ENCODE peak calls at places on chromosomes 2 and 18, in six cellular contexts. B is OCI-LY7, D is cardiac muscle cell, C is MCF 10A, Q is ovary, R is adrenal gland. Y is an unnamed sample.

GRCh38 chr2:70964596-70965386 is 13.6 kb upstream of the ANKRD53 start:
- DNase-seq in B (peak; percentile 65), D (peak; percentile 72), C (peak; percentile 43), Q (peak; percentile 82), R (peak; percentile 73), Y (peak; percentile 84)

GRCh38 chr2:215899111-215900074 is 114.0 kb downstream of the MREG start:
- DNase-seq in B (no peak), D (peak; percentile 88), C (peak; percentile 14), Q (no peak), R (no peak), Y (no peak)

GRCh38 chr2:105556366-105556765 is 157.5 kb upstream of the FHL2 start:
- DNase-seq in B (no peak), D (no peak), C (no peak), Q (no peak), R (no peak), Y (no peak)

GRCh38 chr2:196336715-196337617 is 165.6 kb upstream of the STK17B start:
- DNase-seq in B (peak; percentile 49), D (peak; percentile 68), C (peak; percentile 49), Q (no peak), R (no peak), Y (peak; percentile 25)

GRCh38 chr2:119234021-119235019 is 10.7 kb downstream of the STEAP3 start:
- DNase-seq in B (peak; percentile 43), D (peak; percentile 57), C (peak; percentile 45), Q (no peak), R (peak; percentile 26), Y (no peak)

GRCh38 chr2:16264491-16264890 is 324.1 kb downstream of the MYCN start:
- DNase-seq in B (no peak), D (no peak), C (no peak), Q (no peak), R (no peak), Y (no peak)

GRCh38 chr2:101362316-101362715 is 25.0 kb downstream of the CREG2 start:
- DNase-seq in B (no peak), D (no peak), C (no peak), Q (no peak), R (no peak), Y (no peak)

GRCh38 chr18:57004366-57005121 is 142.3 kb upstream of the BOD1L2 start:
- DNase-seq in B (no peak), D (peak; percentile 53), C (peak; percentile 57), Q (no peak), R (no peak), Y (peak; percentile 45)

GRCh38 chr2:61785583-61785982 is 68.3 kb downstream of the FAM161A start:
- DNase-seq in B (no peak), D (no peak), C (no peak), Q (no peak), R (no peak), Y (no peak)

GRCh38 chr2:238106339-238106697 is 6.2 kb downstream of the ESPNL start:
- DNase-seq in B (no peak), D (no peak), C (no peak), Q (no peak), R (peak; percentile 4), Y (no peak)

GRCh38 chr18:48488388-48488850 is 50.4 kb upstream of the CTIF start:
- DNase-seq in B (no peak), D (peak; percentile 98), C (peak; percentile 87), Q (peak; percentile 75), R (peak; percentile 93), Y (no peak)

GRCh38 chr2:166343467-166343866 is 32.3 kb downstream of the SCN9A start:
- DNase-seq in B (peak; percentile 75), D (no peak), C (no peak), Q (no peak), R (no peak), Y (no peak)

GRCh38 chr2:157430266-157430665 is 13.6 kb downstream of the CYTIP start:
- DNase-seq in B (no peak), D (no peak), C (no peak), Q (no peak), R (no peak), Y (no peak)

GRCh38 chr2:24365051-24365450 is 4.7 kb upstream of the ITSN2 start:
- DNase-seq in B (no peak), D (no peak), C (peak; percentile 55), Q (peak; percentile 55), R (peak; percentile 72), Y (peak; percentile 40)

GRCh38 chr2:26241928-26242436 is 2.5 kb downstream of the HADHA start:
- DNase-seq in B (no peak), D (no peak), C (no peak), Q (no peak), R (no peak), Y (no peak)

GRCh38 chr2:120736955-120737801 is 1.5 kb downstream of the GLI2 start:
- DNase-seq in B (no peak), D (peak; percentile 93), C (peak; percentile 18), Q (peak; percentile 83), R (peak; percentile 40), Y (no peak)

DNA sequence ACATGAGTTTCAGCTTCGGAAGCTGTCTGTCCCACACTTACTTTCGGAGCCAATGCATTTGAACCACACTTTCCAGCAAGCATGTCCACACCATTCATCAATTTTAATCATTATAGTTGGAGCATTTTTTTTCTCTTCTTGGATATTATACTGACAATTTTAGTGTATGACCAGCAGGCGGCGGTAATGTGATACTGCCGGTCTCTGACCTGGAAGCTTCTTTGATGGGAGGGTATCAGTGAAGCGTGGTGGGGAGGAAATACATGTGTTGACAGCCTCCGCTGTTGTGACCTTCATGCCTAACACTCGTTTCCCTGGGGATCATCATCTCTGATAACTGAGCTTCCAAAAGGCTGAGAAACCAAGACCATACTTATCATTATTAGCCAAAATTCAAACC is 231.7 kb downstream of the GBX2 start:
- DNase-seq in B (no peak), D (peak; percentile 40), C (peak; percentile 43), Q (no peak), R (no peak), Y (no peak)
- TF ChIP-seq CTCF in B (peak; percentile 62), D (peak; percentile 54), C (peak; percentile 34), Q (no peak), R (no peak), Y (no peak)

GRCh38 chr2:219252900-219253752 is at the start of gene TUBA4B:
- DNase-seq in B (peak; percentile 65), D (no peak), C (peak; percentile 75), Q (peak; percentile 60), R (peak; percentile 46), Y (peak; percentile 59)

GRCh38 chr2:219252570-219252899 is 508 bp upstream of the TUBA4B start:
- DNase-seq in B (no peak), D (no peak), C (peak; percentile 45), Q (no peak), R (no peak), Y (no peak)

GRCh38 chr2:219250044-219250781 is 2.8 kb upstream of the TUBA4B start:
- DNase-seq in B (peak; percentile 40), D (no peak), C (no peak), Q (no peak), R (no peak), Y (no peak)

GRCh38 chr2:219251656-219252055 is 1.4 kb upstream of the TUBA4B start:
- DNase-seq in B (no peak), D (no peak), C (no peak), Q (no peak), R (no peak), Y (no peak)

GRCh38 chr2:219252084-219252483 is 959 bp upstream of the TUBA4B start:
- DNase-seq in B (peak; percentile 27), D (no peak), C (peak; percentile 77), Q (no peak), R (no peak), Y (no peak)
- TF ChIP-seq CTCF in B (peak; percentile 22), D (no peak), C (no peak), Q (no peak), R (no peak), Y (no peak)

GRCh38 chr2:172674034-172674967 is 61.3 kb upstream of the RAPGEF4 start:
- DNase-seq in B (no peak), D (peak; percentile 62), C (no peak), Q (no peak), R (peak; percentile 39), Y (peak; percentile 62)
- TF ChIP-seq CTCF in B (peak; percentile 56), D (peak; percentile 84), C (no peak), Q (no peak), R (peak; percentile 59), Y (peak; percentile 58)

DNA sequence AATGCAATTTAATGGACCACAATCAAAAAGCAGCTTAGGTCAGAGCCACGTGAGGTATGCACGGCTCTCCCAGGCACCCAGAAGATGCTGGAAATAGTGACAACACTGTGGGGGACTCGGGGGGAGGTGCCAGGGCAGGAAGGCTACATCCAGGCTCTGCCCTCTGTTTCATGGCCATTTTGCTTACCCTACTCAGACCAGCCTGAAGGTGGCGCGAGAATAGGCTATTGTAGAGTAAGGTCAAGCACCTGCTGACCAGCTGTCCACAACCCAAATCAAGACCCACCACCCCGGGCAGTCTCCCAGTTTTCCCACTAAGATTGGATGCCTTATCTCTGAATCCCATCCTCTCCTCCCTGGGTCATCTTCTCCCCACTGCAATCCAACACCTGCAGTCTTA is 115.7 kb downstream of the VIT start:
- DNase-seq in B (no peak), D (no peak), C (peak; percentile 12), Q (no peak), R (no peak), Y (no peak)
- TF ChIP-seq CTCF in B (peak; percentile 53), D (peak; percentile 22), C (no peak), Q (no peak), R (no peak), Y (no peak)

GRCh38 chr2:201665420-201666158 is 22.3 kb upstream of the TMEM237 start:
- DNase-seq in B (no peak), D (no peak), C (no peak), Q (no peak), R (no peak), Y (no peak)
- TF ChIP-seq CTCF in B (peak; percentile 59), D (peak; percentile 23), C (no peak), Q (no peak), R (peak; percentile 20), Y (no peak)

DNA sequence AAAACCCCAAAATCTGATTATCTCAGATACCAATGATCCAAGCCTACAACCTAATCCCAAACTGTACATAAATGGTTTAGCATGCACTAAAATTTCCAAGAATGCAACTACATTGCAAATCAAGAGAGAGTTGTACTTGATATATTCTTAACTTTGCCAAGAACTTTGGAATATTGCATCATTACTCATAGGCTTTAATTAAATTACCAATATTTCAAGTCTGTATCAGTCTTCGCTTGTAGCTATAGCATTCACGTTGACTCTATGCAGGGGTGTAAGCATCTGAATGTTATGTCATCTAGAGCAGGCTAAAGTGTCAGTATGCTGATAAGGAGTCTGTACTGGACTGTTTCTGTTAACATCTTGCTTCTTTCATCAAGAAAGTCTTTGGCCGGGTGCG is 56.3 kb downstream of the FOXI3 start:
- DNase-seq in B (no peak), D (no peak), C (no peak), Q (no peak), R (no peak), Y (no peak)
- TF ChIP-seq CTCF in B (no peak), D (no peak), C (no peak), Q (no peak), R (no peak), Y (no peak)